ENCODE peak calls at places on chromosomes 7 and 10, in seven cellular contexts. One of them, this sample, is unnamed.

GRCh38 chr7:150996289-150997074 is 5.7 kb downstream of the NOS3 start:
- DNase-seq in astrocyte: no peak
- DNase-seq in fibroblast of lung: no peak
- DNase-seq in GM23338: peak
- DNase-seq in HFF-Myc: no peak
- DNase-seq in mammary epithelial cell: no peak
- DNase-seq in fibroblast of mammary gland: no peak
- DNase-seq in this sample: no peak

GRCh38 chr7:113731571-113731970 is 187.2 kb downstream of the PPP1R3A start:
- DNase-seq in astrocyte: no peak
- DNase-seq in fibroblast of lung: no peak
- DNase-seq in GM23338: no peak
- DNase-seq in HFF-Myc: no peak
- DNase-seq in mammary epithelial cell: no peak
- DNase-seq in fibroblast of mammary gland: no peak
- DNase-seq in this sample: no peak

GRCh38 chr10:77801474-77802238 is 124.9 kb downstream of the DLG5 start:
- DNase-seq in astrocyte: peak
- DNase-seq in fibroblast of lung: peak
- DNase-seq in GM23338: no peak
- DNase-seq in HFF-Myc: no peak
- DNase-seq in mammary epithelial cell: peak
- DNase-seq in fibroblast of mammary gland: peak
- DNase-seq in this sample: no peak

GRCh38 chr10:59099536-59099935 is 76.9 kb upstream of the PHYHIPL start:
- DNase-seq in astrocyte: no peak
- DNase-seq in fibroblast of lung: no peak
- DNase-seq in GM23338: no peak
- DNase-seq in HFF-Myc: no peak
- DNase-seq in mammary epithelial cell: no peak
- DNase-seq in fibroblast of mammary gland: peak
- DNase-seq in this sample: no peak

GRCh38 chr7:109402107-109402506 is 832.4 kb downstream of the DNAJB9 start:
- DNase-seq in astrocyte: no peak
- DNase-seq in fibroblast of lung: no peak
- DNase-seq in GM23338: no peak
- DNase-seq in HFF-Myc: no peak
- DNase-seq in mammary epithelial cell: no peak
- DNase-seq in fibroblast of mammary gland: no peak
- DNase-seq in this sample: no peak

GRCh38 chr7:26372211-26372610 is 80.5 kb downstream of the SNX10 start:
- DNase-seq in astrocyte: no peak
- DNase-seq in fibroblast of lung: no peak
- DNase-seq in GM23338: no peak
- DNase-seq in HFF-Myc: no peak
- DNase-seq in mammary epithelial cell: no peak
- DNase-seq in fibroblast of mammary gland: no peak
- DNase-seq in this sample: no peak

GRCh38 chr7:146232604-146233003 is 116.0 kb downstream of the CNTNAP2 start:
- DNase-seq in astrocyte: no peak
- DNase-seq in fibroblast of lung: no peak
- DNase-seq in GM23338: no peak
- DNase-seq in HFF-Myc: no peak
- DNase-seq in mammary epithelial cell: no peak
- DNase-seq in fibroblast of mammary gland: no peak
- DNase-seq in this sample: no peak

GRCh38 chr7:73612598-73613269 is 11.6 kb downstream of the MLXIPL start:
- DNase-seq in astrocyte: no peak
- DNase-seq in fibroblast of lung: peak
- DNase-seq in GM23338: peak
- DNase-seq in HFF-Myc: no peak
- DNase-seq in mammary epithelial cell: peak
- DNase-seq in fibroblast of mammary gland: peak
- DNase-seq in this sample: peak

GRCh38 chr7:76281006-76281705 is 21.3 kb upstream of the HSPB1 start:
- DNase-seq in astrocyte: no peak
- DNase-seq in fibroblast of lung: no peak
- DNase-seq in GM23338: no peak
- DNase-seq in HFF-Myc: no peak
- DNase-seq in mammary epithelial cell: no peak
- DNase-seq in fibroblast of mammary gland: no peak
- DNase-seq in this sample: no peak

GRCh38 chr10:103053659-103054581 is 135.8 kb downstream of the CNNM2 start:
- DNase-seq in astrocyte: peak
- DNase-seq in fibroblast of lung: peak
- DNase-seq in GM23338: peak
- DNase-seq in HFF-Myc: peak
- DNase-seq in mammary epithelial cell: peak
- DNase-seq in fibroblast of mammary gland: peak
- DNase-seq in this sample: peak

GRCh38 chr7:5420841-5421625 is 2.6 kb downstream of the TNRC18 start:
- DNase-seq in astrocyte: no peak
- DNase-seq in fibroblast of lung: peak
- DNase-seq in GM23338: no peak
- DNase-seq in HFF-Myc: no peak
- DNase-seq in mammary epithelial cell: peak
- DNase-seq in fibroblast of mammary gland: no peak
- DNase-seq in this sample: no peak

GRCh38 chr7:91759205-91759863 is 121.2 kb downstream of the MTERF1 start:
- DNase-seq in astrocyte: peak
- DNase-seq in fibroblast of lung: peak
- DNase-seq in GM23338: peak
- DNase-seq in HFF-Myc: no peak
- DNase-seq in mammary epithelial cell: peak
- DNase-seq in fibroblast of mammary gland: peak
- DNase-seq in this sample: no peak

GRCh38 chr10:50624866-50625491 is 1.2 kb upstream of the SGMS1 start:
- DNase-seq in astrocyte: peak
- DNase-seq in fibroblast of lung: peak
- DNase-seq in GM23338: peak
- DNase-seq in HFF-Myc: no peak
- DNase-seq in mammary epithelial cell: peak
- DNase-seq in fibroblast of mammary gland: peak
- DNase-seq in this sample: no peak

GRCh38 chr7:101941481-101942383 is 124.3 kb downstream of the CUX1 start:
- DNase-seq in astrocyte: peak
- DNase-seq in fibroblast of lung: peak
- DNase-seq in GM23338: no peak
- DNase-seq in HFF-Myc: no peak
- DNase-seq in mammary epithelial cell: peak
- DNase-seq in fibroblast of mammary gland: peak
- DNase-seq in this sample: peak

GRCh38 chr7:19752045-19752444 is 21.4 kb downstream of the TMEM196 start:
- DNase-seq in astrocyte: no peak
- DNase-seq in fibroblast of lung: no peak
- DNase-seq in GM23338: no peak
- DNase-seq in HFF-Myc: no peak
- DNase-seq in mammary epithelial cell: no peak
- DNase-seq in fibroblast of mammary gland: no peak
- DNase-seq in this sample: no peak

GRCh38 chr10:102815790-102816549 is 21.2 kb downstream of the CYP17A1 start:
- DNase-seq in astrocyte: peak
- DNase-seq in fibroblast of lung: peak
- DNase-seq in GM23338: peak
- DNase-seq in HFF-Myc: peak
- DNase-seq in mammary epithelial cell: no peak
- DNase-seq in fibroblast of mammary gland: peak
- DNase-seq in this sample: no peak

GRCh38 chr10:22534849-22535604 is 179.4 kb downstream of the PIP4K2A start:
- DNase-seq in astrocyte: peak
- DNase-seq in fibroblast of lung: peak
- DNase-seq in GM23338: no peak
- DNase-seq in HFF-Myc: no peak
- DNase-seq in mammary epithelial cell: no peak
- DNase-seq in fibroblast of mammary gland: peak
- DNase-seq in this sample: no peak

GRCh38 chr10:104337985-104338735 is at the start of gene ITPRIP:
- DNase-seq in astrocyte: peak
- DNase-seq in fibroblast of lung: peak
- DNase-seq in GM23338: peak
- DNase-seq in HFF-Myc: no peak
- DNase-seq in mammary epithelial cell: peak
- DNase-seq in fibroblast of mammary gland: peak
- DNase-seq in this sample: no peak

GRCh38 chr7:303425-303824 is 13.5 kb downstream of the FOXL3 start:
- DNase-seq in astrocyte: no peak
- DNase-seq in fibroblast of lung: no peak
- DNase-seq in GM23338: no peak
- DNase-seq in HFF-Myc: no peak
- DNase-seq in mammary epithelial cell: no peak
- DNase-seq in fibroblast of mammary gland: no peak
- DNase-seq in this sample: no peak

GRCh38 chr10:107733328-107733727 is 568.8 kb upstream of the SORCS1 start:
- DNase-seq in astrocyte: peak
- DNase-seq in fibroblast of lung: peak
- DNase-seq in GM23338: no peak
- DNase-seq in HFF-Myc: no peak
- DNase-seq in mammary epithelial cell: peak
- DNase-seq in fibroblast of mammary gland: peak
- DNase-seq in this sample: no peak

GRCh38 chr7:82085116-82085515 is 315.3 kb upstream of the HGF start:
- DNase-seq in astrocyte: no peak
- DNase-seq in fibroblast of lung: no peak
- DNase-seq in GM23338: no peak
- DNase-seq in HFF-Myc: no peak
- DNase-seq in mammary epithelial cell: no peak
- DNase-seq in fibroblast of mammary gland: no peak
- DNase-seq in this sample: no peak

GRCh38 chr10:43683451-43684197 is 34.9 kb upstream of the ZNF32 start:
- DNase-seq in astrocyte: peak
- DNase-seq in fibroblast of lung: peak
- DNase-seq in GM23338: peak
- DNase-seq in HFF-Myc: no peak
- DNase-seq in mammary epithelial cell: no peak
- DNase-seq in fibroblast of mammary gland: peak
- DNase-seq in this sample: no peak

GRCh38 chr10:47123889-47124288 is 176.1 kb upstream of the GDF10 start:
- DNase-seq in astrocyte: no peak
- DNase-seq in fibroblast of lung: no peak
- DNase-seq in GM23338: no peak
- DNase-seq in HFF-Myc: no peak
- DNase-seq in mammary epithelial cell: no peak
- DNase-seq in fibroblast of mammary gland: no peak
- DNase-seq in this sample: no peak

GRCh38 chr7:17275749-17276671 is 22.4 kb upstream of the AHR start:
- DNase-seq in astrocyte: peak
- DNase-seq in fibroblast of lung: peak
- DNase-seq in GM23338: no peak
- DNase-seq in HFF-Myc: no peak
- DNase-seq in mammary epithelial cell: peak
- DNase-seq in fibroblast of mammary gland: peak
- DNase-seq in this sample: peak

GRCh38 chr7:76364198-76364584 is 5.4 kb upstream of the YWHAG start:
- DNase-seq in astrocyte: peak
- DNase-seq in fibroblast of lung: peak
- DNase-seq in GM23338: no peak
- DNase-seq in HFF-Myc: no peak
- DNase-seq in mammary epithelial cell: peak
- DNase-seq in fibroblast of mammary gland: peak
- DNase-seq in this sample: no peak

DNA sequence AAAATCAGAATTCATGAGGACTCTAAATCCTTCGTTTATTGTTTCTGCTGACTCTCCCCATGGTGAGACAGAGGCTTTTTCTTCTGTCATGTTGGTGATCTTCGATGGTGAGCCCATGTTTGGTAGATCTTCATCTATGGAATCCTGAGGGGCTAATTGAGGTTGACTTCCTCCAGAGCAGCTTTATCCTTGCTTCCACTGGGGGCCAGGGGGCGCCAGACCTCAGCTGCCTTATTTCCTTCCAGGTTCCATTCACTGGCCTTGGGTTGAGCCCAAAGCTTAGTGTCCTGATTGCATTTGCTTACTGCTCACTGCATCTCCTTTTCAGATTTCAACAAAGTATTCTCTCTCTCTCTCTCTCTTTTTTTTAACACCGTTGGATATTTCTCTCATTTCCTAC is 80.7 kb downstream of the GCC1 start:
- DNase-seq in astrocyte: no peak
- DNase-seq in fibroblast of lung: no peak
- DNase-seq in GM23338: peak
- DNase-seq in HFF-Myc: no peak
- DNase-seq in mammary epithelial cell: no peak
- DNase-seq in fibroblast of mammary gland: peak
- DNase-seq in this sample: no peak
- TF ChIP-seq CTCF in astrocyte: peak
- TF ChIP-seq CTCF in fibroblast of lung: peak
- TF ChIP-seq CTCF in GM23338: peak
- TF ChIP-seq CTCF in HFF-Myc: peak
- TF ChIP-seq CTCF in mammary epithelial cell: peak
- TF ChIP-seq CTCF in fibroblast of mammary gland: peak
- TF ChIP-seq CTCF in this sample: peak

GRCh38 chr7:47479821-47480575 is 101.9 kb downstream of the TNS3 start:
- DNase-seq in astrocyte: no peak
- DNase-seq in fibroblast of lung: no peak
- DNase-seq in GM23338: no peak
- DNase-seq in HFF-Myc: no peak
- DNase-seq in mammary epithelial cell: no peak
- DNase-seq in fibroblast of mammary gland: no peak
- DNase-seq in this sample: no peak
- H3K4me3 ChIP-seq in astrocyte: no peak
- H3K4me3 ChIP-seq in fibroblast of lung: no peak
- H3K4me3 ChIP-seq in GM23338: no peak
- H3K4me3 ChIP-seq in HFF-Myc: no peak
- H3K4me3 ChIP-seq in mammary epithelial cell: no peak
- H3K4me3 ChIP-seq in fibroblast of mammary gland: no peak
- H3K4me3 ChIP-seq in this sample: no peak

GRCh38 chr10:69333205-69333604 is 54.9 kb downstream of the HK1 start:
- DNase-seq in astrocyte: no peak
- DNase-seq in fibroblast of lung: no peak
- DNase-seq in GM23338: peak
- DNase-seq in HFF-Myc: no peak
- DNase-seq in mammary epithelial cell: peak
- DNase-seq in fibroblast of mammary gland: no peak
- DNase-seq in this sample: no peak
- TF ChIP-seq CTCF in astrocyte: peak
- TF ChIP-seq CTCF in fibroblast of lung: peak
- TF ChIP-seq CTCF in GM23338: peak
- TF ChIP-seq CTCF in HFF-Myc: peak
- TF ChIP-seq CTCF in mammary epithelial cell: peak
- TF ChIP-seq CTCF in fibroblast of mammary gland: no peak
- TF ChIP-seq CTCF in this sample: peak

DNA sequence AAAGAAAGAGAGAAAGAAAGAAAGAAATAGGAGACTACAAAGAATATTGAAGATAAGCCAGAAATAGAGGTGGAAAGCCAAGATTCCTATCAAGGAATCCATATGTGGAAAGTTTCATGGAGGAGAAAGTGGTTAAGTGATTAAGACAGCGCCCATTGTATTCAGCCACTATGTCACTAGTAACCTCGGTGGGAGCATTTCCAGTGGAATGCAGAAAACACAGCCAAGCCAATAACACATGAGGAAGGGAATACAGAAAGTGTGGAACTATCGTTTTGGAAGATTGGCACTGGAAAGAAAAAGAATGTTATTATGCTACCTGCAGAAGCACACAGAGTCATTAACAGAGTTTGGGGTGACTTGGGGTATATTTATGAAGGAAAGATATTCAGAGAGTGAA is 2.7 kb downstream of the MGAM2 start:
- DNase-seq in astrocyte: no peak
- DNase-seq in fibroblast of lung: no peak
- DNase-seq in GM23338: no peak
- DNase-seq in HFF-Myc: no peak
- DNase-seq in mammary epithelial cell: no peak
- DNase-seq in fibroblast of mammary gland: no peak
- DNase-seq in this sample: no peak
- H3K4me3 ChIP-seq in astrocyte: no peak
- H3K4me3 ChIP-seq in fibroblast of lung: no peak
- H3K4me3 ChIP-seq in GM23338: no peak
- H3K4me3 ChIP-seq in HFF-Myc: no peak
- H3K4me3 ChIP-seq in mammary epithelial cell: no peak
- H3K4me3 ChIP-seq in fibroblast of mammary gland: no peak
- H3K4me3 ChIP-seq in this sample: no peak

This sample was measured in epithelial cell of proximal tubule.